ENCODE peak calls at places on chromosomes 4 and X, in seven cellular contexts. L, N, J, Q, X, B and F are unnamed samples. For H3K4me1, the result is how much of the 10 kb centered on the place peaks cover.

GRCh38 chr4:154364012-154364863 is 127.4 kb downstream of the DCHS2 start:
- DNase-seq in Q (no peak), X (no peak), N (no peak), B (no peak), L (no peak), J (no peak), F (no peak)

GRCh38 chr4:25172964-25173917 is 13.0 kb upstream of the SEPSECS start:
- DNase-seq in X (no peak), J (peak), B (peak), Q (no peak), L (peak), N (no peak), F (no peak)

GRCh38 chr4:6107886-6108285 is 89.7 kb upstream of the C4orf50 start:
- DNase-seq in Q (no peak), L (no peak), J (no peak), X (no peak), B (no peak), N (no peak), F (no peak)

GRCh38 chrX:76428243-76429130 is 977 bp downstream of the MAGEE1 start:
- DNase-seq in N (peak), B (no peak), L (no peak), Q (no peak), J (peak), X (no peak), F (no peak)

GRCh38 chr4:91025240-91026173 is 898.3 kb downstream of the CCSER1 start:
- DNase-seq in J (no peak), Q (no peak), X (no peak), N (no peak), L (no peak), B (no peak), F (no peak)

GRCh38 chr4:156764145-156764544 is 207.5 kb downstream of the PDGFC start:
- DNase-seq in J (no peak), X (no peak), Q (no peak), N (no peak), B (no peak), L (no peak), F (no peak)

GRCh38 chr4:30770049-30770549 is 49.9 kb downstream of the PCDH7 start:
- DNase-seq in X (no peak), Q (no peak), N (no peak), L (no peak), B (no peak), J (no peak), F (no peak)

GRCh38 chr4:184798504-184798903 is 27.3 kb downstream of the ACSL1 start:
- DNase-seq in L (no peak), B (no peak), N (no peak), X (no peak), J (no peak), Q (no peak), F (no peak)

GRCh38 chr4:4559596-4559995 is 17.7 kb upstream of the STX18 start:
- DNase-seq in J (no peak), L (no peak), Q (no peak), X (no peak), N (no peak), B (no peak), F (no peak)

GRCh38 chr4:113260671-113261070 is 211.2 kb downstream of the ANK2 start:
- DNase-seq in L (no peak), B (no peak), N (no peak), Q (no peak), J (no peak), X (no peak), F (no peak)

GRCh38 chr4:85522836-85523235 is 47.9 kb downstream of the ARHGAP24 start:
- DNase-seq in B (no peak), L (no peak), X (no peak), J (no peak), N (no peak), Q (no peak), F (no peak)

GRCh38 chr4:178612725-178613124 is 1170.5 kb upstream of the AGA start:
- DNase-seq in L (no peak), X (no peak), B (no peak), Q (no peak), J (no peak), N (no peak), F (no peak)

GRCh38 chr4:88054909-88055308 is 47.5 kb downstream of the PKD2 start:
- DNase-seq in X (peak), B (no peak), N (peak), J (no peak), Q (peak), L (peak), F (no peak)
- TF ChIP-seq CTCF in X (peak), B (peak), N (peak), J (peak), Q (peak), L (peak), F (no peak)

GRCh38 chr4:55458164-55458563 is 62.4 kb downstream of the TMEM165 start:
- DNase-seq in J (no peak), N (no peak), X (no peak), L (no peak), Q (no peak), B (no peak), F (no peak)
- H3K4me3 ChIP-seq in J (no peak), N (no peak), X (no peak), L (no peak), Q (no peak), B (no peak), F (no peak)

GRCh38 chr4:140802591-140802990 is 46.4 kb upstream of the TBC1D9 start:
- DNase-seq in B (no peak), J (no peak), X (no peak), N (no peak), L (no peak), Q (no peak), F (no peak)

GRCh38 chr4:140805293-140805692 is 49.1 kb upstream of the TBC1D9 start:
- DNase-seq in L (no peak), J (no peak), X (no peak), Q (no peak), B (no peak), N (no peak), F (no peak)

GRCh38 chr4:140806175-140806574 is 50.0 kb upstream of the TBC1D9 start:
- DNase-seq in X (no peak), L (no peak), N (no peak), J (no peak), B (no peak), Q (no peak), F (no peak)

GRCh38 chr4:140799686-140800225 is 43.6 kb upstream of the TBC1D9 start:
- DNase-seq in N (no peak), X (no peak), B (no peak), J (no peak), L (no peak), Q (no peak), F (no peak)

GRCh38 chr4:140800686-140801085 is 44.5 kb upstream of the TBC1D9 start:
- DNase-seq in B (no peak), N (no peak), L (no peak), J (no peak), X (no peak), Q (no peak), F (no peak)
- H3K4me1 ChIP-seq in B (under half), N (under half), L (under half), J (under half), X (under half), Q (under half), F (under half)

DNA sequence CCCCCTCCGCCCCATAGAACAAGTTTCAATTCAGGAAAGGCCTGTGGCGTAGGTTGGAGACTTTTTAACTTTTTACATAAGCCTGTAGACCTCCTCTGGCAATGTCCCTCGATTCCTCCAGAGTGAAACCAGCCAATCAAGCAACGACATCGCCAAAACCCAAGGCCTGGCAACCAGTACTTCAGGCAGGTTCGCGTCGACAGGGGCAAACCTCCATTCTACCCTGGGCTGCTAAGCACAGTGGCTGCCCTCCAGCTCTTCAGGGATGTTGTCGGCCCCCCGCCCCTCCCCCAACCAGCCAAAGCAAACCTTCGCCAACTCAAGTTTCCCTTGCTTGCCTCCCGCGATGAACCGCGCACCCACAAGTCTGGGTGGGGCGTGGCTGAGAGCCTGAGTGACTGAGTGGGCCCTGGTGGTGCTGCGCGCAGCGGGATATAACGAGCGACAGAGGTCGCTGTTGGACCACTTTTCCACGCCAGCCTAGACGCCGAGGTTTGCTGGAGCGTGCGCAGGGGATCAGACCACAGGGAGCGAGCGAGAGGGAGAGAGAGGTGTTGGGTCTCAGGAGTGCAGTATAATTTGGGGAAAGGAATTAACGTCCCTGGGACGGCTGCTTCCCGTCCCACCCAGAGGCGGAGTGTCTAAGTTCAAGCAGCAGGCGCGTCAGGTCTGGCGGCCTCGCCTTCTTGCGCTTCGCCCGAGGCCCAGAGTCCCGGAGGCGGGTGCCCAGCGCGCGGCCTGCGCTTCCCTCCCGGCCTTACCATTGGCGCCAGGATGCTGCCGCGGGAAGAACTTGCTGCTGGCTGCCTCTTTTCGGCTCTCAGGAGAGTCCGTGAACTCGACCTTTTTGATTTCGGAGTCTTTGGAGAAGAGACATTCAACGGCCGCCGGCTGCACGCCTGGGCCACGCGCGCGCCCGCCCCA is 9.0 kb upstream of the PITX2 start:
- DNase-seq in X (peak), B (peak), L (peak), J (peak), Q (peak), N (peak), F (peak)
- TF ChIP-seq CTCF in X (peak), B (peak), L (peak), J (peak), Q (peak), N (peak), F (peak)

GRCh38 chrX:25011589-25012432 is 4.0 kb downstream of the ARX start:
- DNase-seq in X (no peak), N (no peak), Q (no peak), B (no peak), L (no peak), J (no peak), F (no peak)
- H3K4me3 ChIP-seq in X (no peak), N (no peak), Q (no peak), B (no peak), L (no peak), J (peak), F (no peak)

GRCh38 chr4:158965208-158965607 is 137.7 kb upstream of the RAPGEF2 start:
- DNase-seq in L (no peak), Q (no peak), N (no peak), X (no peak), J (no peak), B (no peak), F (no peak)

GRCh38 chr4:158964114-158964727 is 138.7 kb upstream of the RAPGEF2 start:
- DNase-seq in B (no peak), L (no peak), J (no peak), X (no peak), N (no peak), Q (no peak), F (no peak)

GRCh38 chr4:158970786-158971185 is 132.1 kb upstream of the RAPGEF2 start:
- DNase-seq in L (no peak), J (no peak), N (no peak), B (no peak), X (no peak), Q (no peak), F (no peak)

GRCh38 chr4:158964728-158965124 is 138.2 kb upstream of the RAPGEF2 start:
- DNase-seq in N (no peak), L (no peak), J (no peak), B (no peak), X (no peak), Q (no peak), F (no peak)

GRCh38 chr4:158968961-158969360 is 133.9 kb upstream of the RAPGEF2 start:
- DNase-seq in N (no peak), Q (no peak), X (no peak), B (no peak), L (no peak), J (no peak), F (no peak)
- H3K4me1 ChIP-seq in N (under half), Q (under half), X (under half), B (under half), L (under half), J (under half), F (under half)